ENCODE peak calls at places on chromosome 1, in four cellular contexts. G is GM12878, D is K562, Q is HepG2. M is an unnamed sample.

GRCh38 chr1:117059334-117059677 is 820 bp upstream of the TTF2 start:
- DNase-seq in G (peak; percentile 52), D (no peak), Q (peak; percentile 24), M (peak; percentile 29)

GRCh38 chr1:20483833-20484525 is 2.0 kb downstream of the CAMK2N1 start:
- DNase-seq in G (no peak), D (no peak), Q (no peak), M (peak; percentile 58)

GRCh38 chr1:224541901-224542610 is 74.1 kb upstream of the CNIH3 start:
- DNase-seq in G (no peak), D (no peak), Q (no peak), M (no peak)

GRCh38 chr1:58465825-58466617 is 80.5 kb downstream of the OMA1 start:
- DNase-seq in G (no peak), D (no peak), Q (no peak), M (no peak)

GRCh38 chr1:12179111-12179519 is 12.3 kb downstream of the TNFRSF1B start:
- DNase-seq in G (no peak), D (no peak), Q (peak; percentile 36), M (no peak)

GRCh38 chr1:19866758-19867157 is 15.4 kb upstream of the OTUD3 start:
- DNase-seq in G (no peak), D (no peak), Q (no peak), M (no peak)

GRCh38 chr1:212012034-212012740 is 23.2 kb downstream of the INTS7 start:
- DNase-seq in G (peak; percentile 38), D (peak; percentile 78), Q (peak; percentile 63), M (peak; percentile 70)

GRCh38 chr1:113223040-113223439 is 150.0 kb downstream of the LRIG2 start:
- DNase-seq in G (no peak), D (no peak), Q (no peak), M (no peak)

GRCh38 chr1:36207339-36207738 is 16.9 kb upstream of the THRAP3 start:
- DNase-seq in G (no peak), D (no peak), Q (no peak), M (peak; percentile 41)

GRCh38 chr1:32330558-32331127 is 5.4 kb downstream of the MARCKSL1 start:
- DNase-seq in G (no peak), D (no peak), Q (no peak), M (no peak)
- TF ChIP-seq SP1 in G (no peak), D (no peak), Q (no peak), M (no peak)

GRCh38 chr1:27057389-27057788 is 44.7 kb upstream of the TENT5B start:
- DNase-seq in G (no peak), D (no peak), Q (no peak), M (peak; percentile 35)
- TF ChIP-seq NR2C2 in G (no peak), D (no peak), Q (no peak), M (no peak)

GRCh38 chr1:243493156-243494129 is 237.6 kb downstream of the SDCCAG8 start:
- DNase-seq in G (no peak), D (no peak), Q (no peak), M (no peak)

GRCh38 chr1:243496806-243497205 is 241.0 kb downstream of the SDCCAG8 start:
- DNase-seq in G (no peak), D (no peak), Q (no peak), M (no peak)

GRCh38 chr1:243495032-243495431 is 239.2 kb downstream of the SDCCAG8 start:
- DNase-seq in G (no peak), D (no peak), Q (no peak), M (no peak)

GRCh38 chr1:243496173-243496553 is 240.3 kb downstream of the SDCCAG8 start:
- DNase-seq in G (no peak), D (no peak), Q (no peak), M (peak; percentile 24)

DNA sequence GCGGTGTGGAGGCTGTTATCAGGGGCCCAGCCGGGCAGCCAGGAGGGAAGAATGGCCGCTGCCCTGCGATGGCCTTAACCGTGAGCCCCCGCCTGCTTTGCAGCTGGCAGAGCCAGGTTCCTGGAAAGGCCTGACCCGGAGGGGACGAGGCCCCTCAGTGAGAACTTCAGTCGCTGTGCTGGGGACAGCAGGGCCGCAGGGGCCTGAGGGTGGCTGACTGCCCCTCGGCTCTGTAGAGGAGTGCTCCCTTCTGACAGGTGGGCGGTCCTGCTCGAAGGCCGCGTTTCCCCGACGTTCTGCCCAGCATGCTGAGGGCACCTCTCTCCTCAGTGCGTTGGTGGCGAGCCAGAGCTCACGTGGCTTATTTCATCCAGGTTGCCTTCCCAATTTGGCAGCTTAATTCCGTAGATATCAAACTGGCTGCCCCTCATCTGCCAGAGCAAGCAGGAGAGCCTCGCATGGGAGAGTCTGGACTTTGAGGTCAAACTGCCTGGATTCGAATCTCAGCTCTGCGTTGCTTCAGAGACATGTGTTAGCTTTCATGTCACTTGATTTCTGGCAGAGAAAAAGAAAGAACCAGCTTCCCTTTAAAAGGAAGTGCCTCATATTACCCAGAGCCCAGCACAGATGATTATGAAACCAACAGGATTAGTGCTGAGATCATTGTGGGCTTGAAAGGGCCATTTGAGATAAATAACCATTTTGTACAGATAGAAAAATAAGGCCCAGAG is 239.8 kb downstream of the SDCCAG8 start:
- DNase-seq in G (no peak), D (no peak), Q (no peak), M (no peak)
- TF ChIP-seq SP1 in G (no peak), D (no peak), Q (no peak), M (no peak)

GRCh38 chr1:96554364-96554763 is 167.2 kb upstream of the PTBP2 start:
- DNase-seq in G (no peak), D (no peak), Q (no peak), M (no peak)
- TF ChIP-seq NR2C2 in G (no peak), D (no peak), Q (no peak), M (no peak)

GRCh38 chr1:173267453-173267945 is 60.4 kb upstream of the TNFSF4 start:
- DNase-seq in G (peak; percentile 16), D (no peak), Q (no peak), M (no peak)
- TF ChIP-seq SP1 in G (no peak), D (no peak), Q (no peak), M (no peak)

GRCh38 chr1:66695121-66695520 is 57.1 kb upstream of the DYNLT5 start:
- DNase-seq in G (no peak), D (no peak), Q (no peak), M (no peak)
- TF ChIP-seq NR2C2 in G (no peak), D (no peak), Q (no peak), M (no peak)

M was measured in WTC11.